ENCODE peak calls at places on chromosomes 1 and 21, in seven cellular contexts. Z is T-helper 1 cell, H is heart left ventricle, X is thoracic aorta, L is omental fat pad, A is NCI-H1048, V is left ventricle myocardium inferior. M is an unnamed sample.

GRCh38 chr1:62247391-62248168 is 52.9 kb downstream of the L1TD1 start:
- DNase-seq in L (no peak), A (no peak), Z (no peak), H (no peak), V (no peak), X (no peak), M (no peak)

GRCh38 chr1:16980473-16981268 is at the start of gene MFAP2:
- DNase-seq in V (no peak), A (no peak), L (no peak), Z (no peak), H (no peak), X (no peak), M (no peak)

GRCh38 chr1:175742790-175743459 is 470 bp downstream of the TNR start:
- DNase-seq in A (peak; percentile 54), V (no peak), Z (no peak), H (no peak), X (no peak), L (no peak), M (no peak)

GRCh38 chr21:34992736-34993135 is 56.4 kb downstream of the RUNX1 start:
- DNase-seq in V (no peak), X (no peak), Z (no peak), H (peak; percentile 37), L (peak; percentile 48), A (no peak), M (no peak)

GRCh38 chr1:242447682-242448081 is 76.8 kb downstream of the PLD5 start:
- DNase-seq in A (no peak), Z (no peak), L (no peak), X (no peak), V (no peak), H (no peak), M (no peak)

GRCh38 chr1:114081145-114082046 is 72.3 kb downstream of the SYT6 start:
- DNase-seq in X (no peak), H (peak; percentile 57), L (no peak), V (no peak), Z (no peak), A (no peak), M (no peak)

GRCh38 chr1:71766748-71767147 is 515.6 kb downstream of the NEGR1 start:
- DNase-seq in Z (no peak), L (no peak), X (no peak), H (no peak), A (no peak), V (no peak), M (no peak)

GRCh38 chr1:9317591-9318331 is 25.1 kb downstream of the SPSB1 start:
- DNase-seq in Z (no peak), L (no peak), A (no peak), H (no peak), V (peak; percentile 34), X (no peak), M (peak; percentile 51)

GRCh38 chr1:40036574-40036973 is 4.0 kb upstream of the CAP1 start:
- DNase-seq in Z (no peak), V (peak; percentile 76), L (peak; percentile 29), A (no peak), H (peak; percentile 90), X (peak; percentile 22), M (no peak)

GRCh38 chr1:89609781-89610456 is 23.0 kb upstream of the LRRC8C start:
- DNase-seq in X (no peak), A (no peak), L (no peak), H (peak; percentile 47), Z (peak; percentile 23), V (peak; percentile 35), M (no peak)

GRCh38 chr1:64664287-64664686 is 80.6 kb upstream of the RAVER2 start:
- DNase-seq in H (no peak), X (no peak), V (no peak), L (no peak), A (no peak), Z (no peak), M (no peak)

GRCh38 chr1:222769181-222769580 is 32.2 kb downstream of the FAM177B start:
- DNase-seq in X (no peak), H (no peak), Z (no peak), L (no peak), A (no peak), V (no peak), M (no peak)

GRCh38 chr1:159239551-159240220 is 35.0 kb downstream of the ACKR1 start:
- DNase-seq in X (no peak), H (no peak), Z (no peak), L (no peak), V (no peak), A (no peak), M (no peak)

GRCh38 chr1:9787702-9788101 is 36.1 kb downstream of the CLSTN1 start:
- DNase-seq in X (no peak), Z (peak; percentile 24), L (no peak), A (no peak), V (no peak), H (no peak), M (no peak)

GRCh38 chr1:177812144-177812543 is 157.7 kb downstream of the SEC16B start:
- DNase-seq in H (no peak), A (no peak), X (no peak), L (no peak), V (no peak), Z (no peak), M (no peak)

GRCh38 chr1:93672069-93672468 is 9.6 kb downstream of the BCAR3 start:
- DNase-seq in X (no peak), L (peak; percentile 88), H (peak; percentile 91), Z (no peak), A (no peak), V (peak; percentile 76), M (peak; percentile 70)